ENCODE peak calls at places on chromosome 6, in nine cellular contexts. T is brain microvascular endothelial cell; B is stomach; P is CD8-positive, alpha-beta T cell; L is heart right ventricle; G is cardiac fibroblast; W is OCI-LY7; Y is foreskin fibroblast; K is endothelial cell. F is an unnamed sample.

GRCh38 chr6:25435397-25435985 is 156.3 kb downstream of the CARMIL1 start:
- DNase-seq in T (no peak), B (no peak), P (no peak), L (no peak), G (no peak), W (no peak), Y (no peak), K (no peak), F (no peak)

GRCh38 chr6:148934956-148935355 is 188.1 kb downstream of the UST start:
- DNase-seq in T (no peak), B (no peak), P (no peak), L (no peak), G (peak; percentile 59), W (no peak), Y (peak; percentile 30), K (no peak), F (no peak)

GRCh38 chr6:40822619-40823018 is 216.4 kb downstream of the UNC5CL start:
- DNase-seq in T (no peak), B (no peak), P (no peak), L (no peak), G (no peak), W (no peak), Y (no peak), K (no peak), F (no peak)

GRCh38 chr6:53797304-53797703 is 2.5 kb downstream of the LRRC1 start:
- DNase-seq in T (no peak), B (no peak), P (no peak), L (no peak), G (no peak), W (no peak), Y (no peak), K (no peak), F (no peak)

GRCh38 chr6:70112686-70113570 is 190.0 kb downstream of the COL9A1 start:
- DNase-seq in T (no peak), B (no peak), P (no peak), L (peak; percentile 9), G (no peak), W (no peak), Y (no peak), K (no peak), F (no peak)

GRCh38 chr6:53673138-53673801 is 7.7 kb upstream of the KLHL31 start:
- DNase-seq in T (peak; percentile 86), B (no peak), P (no peak), L (no peak), G (peak; percentile 84), W (no peak), Y (peak; percentile 80), K (no peak), F (no peak)

GRCh38 chr6:33995046-33995872 is 150.6 kb downstream of the GRM4 start:
- DNase-seq in T (no peak), B (peak; percentile 86), P (no peak), L (no peak), G (no peak), W (no peak), Y (no peak), K (no peak), F (no peak)

GRCh38 chr6:163355471-163355991 is 59.0 kb upstream of the QKI start:
- DNase-seq in T (peak; percentile 82), B (no peak), P (no peak), L (peak; percentile 85), G (peak; percentile 88), W (no peak), Y (peak; percentile 72), K (no peak), F (no peak)

GRCh38 chr6:88167625-88167937 is 1.4 kb upstream of the CNR1 start:
- DNase-seq in T (no peak), B (no peak), P (no peak), L (no peak), G (no peak), W (peak; percentile 37), Y (no peak), K (no peak), F (no peak)
- TF ChIP-seq CTCF in T (no peak), B (no peak), P (no peak), L (no peak), G (no peak), W (no peak), Y (no peak), K (no peak), F (no peak)

DNA sequence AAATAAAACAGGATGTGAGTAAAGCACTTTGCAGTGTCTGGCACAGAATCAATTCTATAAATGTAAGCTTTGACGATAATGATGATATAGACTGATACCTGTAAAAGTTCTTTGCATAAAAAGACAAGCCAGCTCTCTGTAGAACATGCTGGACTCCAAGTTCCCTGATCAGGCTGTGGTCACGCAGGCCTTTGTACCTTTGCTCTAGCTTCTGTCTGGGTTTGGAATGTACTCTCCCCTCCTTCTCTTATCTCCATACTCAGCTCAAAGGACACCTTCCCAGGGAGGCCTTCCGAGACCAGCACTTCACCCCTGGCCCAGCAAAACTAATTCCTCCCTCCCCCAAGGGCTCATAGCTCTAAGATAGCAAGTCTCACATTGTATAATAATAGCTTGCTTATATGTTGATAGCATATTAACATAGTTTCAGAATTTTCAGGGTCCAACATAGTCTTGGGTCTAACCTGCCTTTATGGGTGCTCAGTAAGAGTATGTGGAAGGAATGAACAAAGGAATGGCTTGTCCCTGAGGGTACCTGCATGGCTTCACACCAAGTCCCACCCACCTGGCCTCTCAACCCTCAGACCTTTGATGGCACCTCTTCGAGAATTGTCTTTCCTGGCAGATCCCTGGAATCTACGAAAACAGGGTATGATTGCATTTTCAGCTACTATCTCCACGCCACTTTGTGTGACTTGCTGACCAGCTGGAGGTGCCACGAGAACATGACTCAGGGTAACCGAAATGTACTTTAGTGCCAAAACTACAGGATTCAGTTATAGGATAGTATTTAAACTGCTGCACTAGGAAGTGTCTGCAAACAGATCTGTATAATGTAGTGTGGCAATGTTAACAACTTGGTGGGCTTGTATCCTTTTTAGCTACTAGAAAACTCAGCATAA is 41.7 kb upstream of the PIM1 start:
- DNase-seq in T (peak; percentile 57), B (peak; percentile 56), P (no peak), L (no peak), G (peak; percentile 78), W (no peak), Y (peak; percentile 60), K (no peak), F (no peak)
- TF ChIP-seq CTCF in T (no peak), B (no peak), P (no peak), L (no peak), G (no peak), W (no peak), Y (no peak), K (no peak), F (peak; percentile 8)

DNA sequence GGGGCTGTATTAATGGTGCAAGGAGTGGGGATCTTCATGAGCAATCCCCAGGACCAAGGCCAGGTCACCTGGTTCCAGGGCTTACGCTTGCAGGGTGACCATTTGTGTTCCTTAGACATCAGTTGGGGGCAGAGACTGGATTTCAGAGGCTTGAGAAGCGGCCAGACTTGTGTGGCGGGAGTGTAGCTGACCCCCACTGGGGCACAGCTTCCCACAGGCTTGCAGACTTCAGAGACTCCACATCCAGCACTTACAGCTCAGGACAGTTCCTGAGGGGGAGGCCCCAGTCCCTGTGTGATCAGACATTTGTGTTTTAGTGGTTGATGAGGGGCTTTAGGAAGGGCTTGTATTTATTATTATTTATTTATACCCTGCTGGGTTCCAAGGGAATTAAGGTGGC is 15.3 kb downstream of the TJAP1 start:
- DNase-seq in T (peak; percentile 29), B (no peak), P (no peak), L (no peak), G (no peak), W (no peak), Y (no peak), K (no peak), F (no peak)
- TF ChIP-seq CTCF in T (no peak), B (no peak), P (no peak), L (no peak), G (no peak), W (no peak), Y (no peak), K (no peak), F (no peak)

DNA sequence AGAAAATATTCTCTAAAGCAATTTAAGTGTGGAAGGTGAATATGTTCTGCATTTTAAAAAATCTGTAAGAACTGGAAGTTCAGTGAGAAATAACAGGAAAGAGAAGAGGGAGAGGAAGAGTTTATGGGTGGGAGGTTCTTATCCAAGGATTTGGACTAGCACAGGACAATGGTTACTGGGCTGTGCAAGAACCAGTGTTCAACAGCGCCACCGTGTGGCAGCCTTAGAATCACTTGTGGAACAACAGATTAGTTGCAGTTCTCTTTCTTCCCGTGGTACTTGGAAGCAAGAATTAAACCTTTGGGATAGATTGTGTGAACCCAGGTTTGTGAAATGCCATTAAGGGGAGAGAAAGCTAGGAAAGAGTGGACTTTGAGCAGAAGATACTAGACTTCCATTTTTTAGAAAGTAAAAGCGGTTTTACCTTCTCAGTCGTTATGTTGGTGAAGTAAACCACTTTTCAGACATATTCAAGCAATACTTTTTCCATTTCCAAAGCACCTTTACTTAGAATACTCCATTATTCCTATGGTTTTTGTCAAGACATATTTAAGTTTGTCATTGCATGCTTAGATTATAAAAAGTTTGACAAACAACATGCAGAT is 436.7 kb downstream of the RNF144B start:
- DNase-seq in T (peak; percentile 19), B (no peak), P (no peak), L (no peak), G (peak; percentile 51), W (peak; percentile 77), Y (peak; percentile 11), K (peak; percentile 48), F (no peak)
- TF ChIP-seq CTCF in T (peak; percentile 72), B (no peak), P (peak; percentile 43), L (peak; percentile 21), G (peak; percentile 49), W (peak; percentile 98), Y (peak; percentile 41), K (peak; percentile 97), F (peak; percentile 50)

GRCh38 chr6:117795234-117795633 is 111.8 kb upstream of the SLC35F1 start:
- DNase-seq in T (no peak), B (no peak), P (no peak), L (no peak), G (no peak), W (no peak), Y (no peak), K (no peak), F (no peak)
- TF ChIP-seq CTCF in T (peak; percentile 15), B (no peak), P (no peak), L (no peak), G (no peak), W (peak; percentile 24), Y (no peak), K (no peak), F (no peak)

GRCh38 chr6:20403080-20403765 is 1.5 kb downstream of the E2F3 start:
- DNase-seq in T (peak; percentile 59), B (peak; percentile 84), P (peak; percentile 81), L (peak; percentile 90), G (peak; percentile 86), W (peak; percentile 93), Y (peak; percentile 94), K (peak; percentile 82), F (peak; percentile 88)

GRCh38 chr6:20402181-20403079 is 751 bp downstream of the E2F3 start:
- DNase-seq in T (no peak), B (peak; percentile 35), P (peak; percentile 11), L (peak; percentile 67), G (peak; percentile 42), W (peak; percentile 68), Y (peak; percentile 62), K (peak; percentile 54), F (no peak)

GRCh38 chr6:20399518-20399917 is 2.2 kb upstream of the E2F3 start:
- DNase-seq in T (no peak), B (no peak), P (no peak), L (no peak), G (no peak), W (no peak), Y (no peak), K (no peak), F (no peak)

GRCh38 chr6:20400476-20401402 is 940 bp upstream of the E2F3 start:
- DNase-seq in T (peak; percentile 12), B (no peak), P (peak; percentile 13), L (peak; percentile 14), G (peak; percentile 37), W (peak; percentile 60), Y (peak; percentile 51), K (peak; percentile 21), F (no peak)

GRCh38 chr6:20401403-20402180 is at the start of gene E2F3:
- DNase-seq in T (peak; percentile 100), B (peak; percentile 100), P (peak; percentile 98), L (peak; percentile 100), G (peak; percentile 100), W (peak; percentile 100), Y (peak; percentile 100), K (peak; percentile 96), F (peak; percentile 100)
- TF ChIP-seq CTCF in T (no peak), B (no peak), P (no peak), L (no peak), G (no peak), W (no peak), Y (no peak), K (no peak), F (no peak)